ENCODE peak calls at places on chromosome 16, in six cellular contexts. One of them, this sample, is unnamed.

GRCh38 chr16:89324056-89325010 is 106.8 kb downstream of the ZNF778 start:
- DNase-seq in endodermal cell: no peak
- DNase-seq in aorta: peak
- DNase-seq in astrocyte: peak
- DNase-seq in activated T-cell treated with anti-CD3 and anti-CD28 coated beads for 1 hour: no peak
- DNase-seq in T-helper 9 cell: no peak
- DNase-seq in this sample: no peak

GRCh38 chr16:2195316-2196161 is 866 bp downstream of the CASKIN1 start:
- DNase-seq in aorta: no peak
- DNase-seq in activated T-cell treated with anti-CD3 and anti-CD28 coated beads for 1 hour: no peak
- DNase-seq in endodermal cell: no peak
- DNase-seq in astrocyte: no peak
- DNase-seq in T-helper 9 cell: no peak
- DNase-seq in this sample: no peak

GRCh38 chr16:64545769-64546168 is 576.1 kb downstream of the CDH11 start:
- DNase-seq in activated T-cell treated with anti-CD3 and anti-CD28 coated beads for 1 hour: no peak
- DNase-seq in astrocyte: peak
- DNase-seq in T-helper 9 cell: no peak
- DNase-seq in aorta: no peak
- DNase-seq in endodermal cell: no peak
- DNase-seq in this sample: no peak

GRCh38 chr16:83305092-83305491 is 502.7 kb upstream of the HSBP1 start:
- DNase-seq in T-helper 9 cell: no peak
- DNase-seq in aorta: no peak
- DNase-seq in activated T-cell treated with anti-CD3 and anti-CD28 coated beads for 1 hour: no peak
- DNase-seq in astrocyte: peak
- DNase-seq in endodermal cell: no peak
- DNase-seq in this sample: no peak

GRCh38 chr16:74297296-74297665 is 667 bp downstream of the PSMD7 start:
- DNase-seq in T-helper 9 cell: peak
- DNase-seq in astrocyte: no peak
- DNase-seq in activated T-cell treated with anti-CD3 and anti-CD28 coated beads for 1 hour: peak
- DNase-seq in aorta: no peak
- DNase-seq in endodermal cell: no peak
- DNase-seq in this sample: no peak

GRCh38 chr16:9159839-9160550 is 68.6 kb downstream of the HAPSTR1 start:
- DNase-seq in aorta: no peak
- DNase-seq in T-helper 9 cell: no peak
- DNase-seq in activated T-cell treated with anti-CD3 and anti-CD28 coated beads for 1 hour: no peak
- DNase-seq in endodermal cell: peak
- DNase-seq in astrocyte: peak
- DNase-seq in this sample: peak

GRCh38 chr16:3964686-3965290 is 84.3 kb upstream of the CREBBP start:
- DNase-seq in activated T-cell treated with anti-CD3 and anti-CD28 coated beads for 1 hour: no peak
- DNase-seq in aorta: peak
- DNase-seq in astrocyte: no peak
- DNase-seq in endodermal cell: no peak
- DNase-seq in T-helper 9 cell: no peak
- DNase-seq in this sample: no peak

GRCh38 chr16:15643453-15644305 is 725 bp upstream of the MARF1 start:
- DNase-seq in T-helper 9 cell: peak
- DNase-seq in aorta: no peak
- DNase-seq in astrocyte: peak
- DNase-seq in endodermal cell: peak
- DNase-seq in activated T-cell treated with anti-CD3 and anti-CD28 coated beads for 1 hour: peak
- DNase-seq in this sample: peak

GRCh38 chr16:27362570-27363245 is 39.3 kb upstream of the IL21R start:
- DNase-seq in endodermal cell: no peak
- DNase-seq in T-helper 9 cell: no peak
- DNase-seq in aorta: no peak
- DNase-seq in astrocyte: no peak
- DNase-seq in activated T-cell treated with anti-CD3 and anti-CD28 coated beads for 1 hour: no peak
- DNase-seq in this sample: no peak

GRCh38 chr16:11560701-11561439 is 25.8 kb downstream of the LITAF start:
- DNase-seq in T-helper 9 cell: peak
- DNase-seq in astrocyte: no peak
- DNase-seq in endodermal cell: peak
- DNase-seq in activated T-cell treated with anti-CD3 and anti-CD28 coated beads for 1 hour: peak
- DNase-seq in aorta: peak
- DNase-seq in this sample: no peak

GRCh38 chr16:56262148-56262878 is 71.0 kb downstream of the GNAO1 start:
- DNase-seq in T-helper 9 cell: peak
- DNase-seq in aorta: no peak
- DNase-seq in endodermal cell: no peak
- DNase-seq in astrocyte: no peak
- DNase-seq in activated T-cell treated with anti-CD3 and anti-CD28 coated beads for 1 hour: peak
- DNase-seq in this sample: no peak

GRCh38 chr16:23081675-23082119 is 67.6 kb downstream of the USP31 start:
- DNase-seq in activated T-cell treated with anti-CD3 and anti-CD28 coated beads for 1 hour: no peak
- DNase-seq in endodermal cell: no peak
- DNase-seq in T-helper 9 cell: no peak
- DNase-seq in aorta: no peak
- DNase-seq in astrocyte: peak
- DNase-seq in this sample: no peak

GRCh38 chr16:50917941-50918340 is 176.1 kb downstream of the CYLD start:
- DNase-seq in T-helper 9 cell: no peak
- DNase-seq in endodermal cell: no peak
- DNase-seq in astrocyte: no peak
- DNase-seq in activated T-cell treated with anti-CD3 and anti-CD28 coated beads for 1 hour: no peak
- DNase-seq in aorta: no peak
- DNase-seq in this sample: no peak

GRCh38 chr16:50946606-50947005 is 204.5 kb downstream of the SALL1 start:
- DNase-seq in T-helper 9 cell: no peak
- DNase-seq in astrocyte: no peak
- DNase-seq in activated T-cell treated with anti-CD3 and anti-CD28 coated beads for 1 hour: no peak
- DNase-seq in aorta: no peak
- DNase-seq in endodermal cell: no peak
- DNase-seq in this sample: no peak

This sample was measured in midbrain.